ENCODE peak calls at places on chromosomes 13 and 19, in four cellular contexts. One of them, this sample, is unnamed.

GRCh38 chr19:55156202-55157063 is 1.1 kb downstream of the TNNI3 start:
- DNase-seq in GM19239: no peak
- DNase-seq in WERI-Rb-1: no peak
- DNase-seq in GM23338: peak; percentile 99
- DNase-seq in this sample: peak; percentile 77

GRCh38 chr19:7459773-7460172 is 29.1 kb downstream of the PEX11G start:
- DNase-seq in WERI-Rb-1: no peak
- DNase-seq in GM19239: no peak
- DNase-seq in GM23338: no peak
- DNase-seq in this sample: no peak

GRCh38 chr13:29472317-29472961 is 123.0 kb downstream of the SLC7A1 start:
- DNase-seq in GM23338: peak; percentile 85
- DNase-seq in GM19239: peak; percentile 40
- DNase-seq in WERI-Rb-1: peak; percentile 35
- DNase-seq in this sample: peak; percentile 76

GRCh38 chr19:33376931-33377557 is 3.5 kb downstream of the CEBPG start:
- DNase-seq in WERI-Rb-1: no peak
- DNase-seq in GM19239: no peak
- DNase-seq in GM23338: no peak
- DNase-seq in this sample: no peak

GRCh38 chr13:105083986-105084385 is 1451.5 kb downstream of the EFNB2 start:
- DNase-seq in GM23338: no peak
- DNase-seq in GM19239: no peak
- DNase-seq in WERI-Rb-1: peak; percentile 88
- DNase-seq in this sample: peak; percentile 21

GRCh38 chr19:17681505-17682125 is 6.5 kb downstream of the UNC13A start:
- DNase-seq in GM19239: no peak
- DNase-seq in WERI-Rb-1: no peak
- DNase-seq in GM23338: peak; percentile 85
- DNase-seq in this sample: peak; percentile 60

GRCh38 chr13:108419768-108420167 is 150.2 kb downstream of the TNFSF13B start:
- DNase-seq in GM19239: no peak
- DNase-seq in GM23338: no peak
- DNase-seq in WERI-Rb-1: no peak
- DNase-seq in this sample: no peak

GRCh38 chr13:26888632-26889031 is 128.0 kb upstream of the GPR12 start:
- DNase-seq in GM23338: no peak
- DNase-seq in WERI-Rb-1: no peak
- DNase-seq in GM19239: no peak
- DNase-seq in this sample: no peak

GRCh38 chr13:110216403-110217041 is 90.4 kb downstream of the COL4A1 start:
- DNase-seq in WERI-Rb-1: no peak
- DNase-seq in GM23338: no peak
- DNase-seq in GM19239: no peak
- DNase-seq in this sample: no peak

GRCh38 chr13:23985846-23986245 is 88.5 kb upstream of the C1QTNF9B start:
- DNase-seq in GM19239: no peak
- DNase-seq in WERI-Rb-1: peak; percentile 34
- DNase-seq in GM23338: no peak
- DNase-seq in this sample: peak; percentile 65

GRCh38 chr13:27194895-27195764 is 23.5 kb upstream of the USP12 start:
- DNase-seq in GM23338: peak; percentile 45
- DNase-seq in GM19239: no peak
- DNase-seq in WERI-Rb-1: no peak
- DNase-seq in this sample: no peak

GRCh38 chr13:59641758-59642157 is 522.0 kb downstream of the DIAPH3 start:
- DNase-seq in GM23338: no peak
- DNase-seq in WERI-Rb-1: no peak
- DNase-seq in GM19239: no peak
- DNase-seq in this sample: no peak

GRCh38 chr13:51768378-51768921 is 35.5 kb downstream of the DHRS12 start:
- DNase-seq in GM19239: no peak
- DNase-seq in WERI-Rb-1: no peak
- DNase-seq in GM23338: peak; percentile 78
- DNase-seq in this sample: peak; percentile 47

GRCh38 chr19:2198317-2198716 is 34.6 kb downstream of the DOT1L start:
- DNase-seq in GM23338: no peak
- DNase-seq in WERI-Rb-1: no peak
- DNase-seq in GM19239: no peak
- DNase-seq in this sample: no peak

GRCh38 chr19:32343550-32344262 is 1.7 kb upstream of the ZNF507 start:
- DNase-seq in WERI-Rb-1: no peak
- DNase-seq in GM23338: no peak
- DNase-seq in GM19239: no peak
- DNase-seq in this sample: no peak

This sample was measured in glutamatergic neuron.